ENCODE peak calls at places on chromosome 1, in five cellular contexts. Z, M, G, R and W are unnamed samples.

GRCh38 chr1:18157968-18158367 is 50.4 kb downstream of the IGSF21 start:
- DNase-seq in Z (no peak), R (no peak), M (no peak), G (no peak), W (no peak)

GRCh38 chr1:210898473-210898872 is 235.5 kb downstream of the KCNH1 start:
- DNase-seq in M (no peak), G (no peak), R (no peak), Z (no peak), W (no peak)

GRCh38 chr1:85315789-85316188 is 39.4 kb upstream of the BCL10 start:
- DNase-seq in G (peak), M (no peak), Z (no peak), R (no peak), W (no peak)

GRCh38 chr1:94926915-94927404 is at the start of gene CNN3:
- DNase-seq in G (peak), R (peak), Z (peak), M (peak), W (peak)

GRCh38 chr1:227314014-227314848 is 4.1 kb downstream of the CDC42BPA start:
- DNase-seq in Z (no peak), M (no peak), R (no peak), G (no peak), W (no peak)

GRCh38 chr1:71015745-71016144 is 31.9 kb downstream of the PTGER3 start:
- DNase-seq in R (no peak), Z (no peak), M (no peak), G (no peak), W (no peak)

GRCh38 chr1:11730429-11730861 is 5.5 kb upstream of the AGTRAP start:
- DNase-seq in Z (no peak), R (peak), G (no peak), M (peak), W (no peak)

GRCh38 chr1:228097333-228098081 is 5.6 kb downstream of the C1orf35 start:
- DNase-seq in G (no peak), M (no peak), Z (peak), R (no peak), W (peak)

GRCh38 chr1:174902531-174903099 is 97.1 kb upstream of the CACYBP start:
- DNase-seq in R (no peak), Z (no peak), G (no peak), M (peak), W (no peak)

GRCh38 chr1:2194898-2195673 is 514 bp upstream of the FAAP20 start:
- DNase-seq in R (peak), M (peak), Z (peak), G (peak), W (peak)
- TF ChIP-seq POLR2A in R (peak), M (peak), Z (no peak), G (no peak), W (no peak)

GRCh38 chr1:62424412-62424811 is 12.4 kb upstream of the USP1 start:
- DNase-seq in Z (no peak), R (no peak), M (no peak), G (no peak), W (no peak)
- H3K27ac ChIP-seq in Z (no peak), R (no peak), M (no peak), G (no peak), W (no peak)

GRCh38 chr1:3461934-3462275 is 7.4 kb downstream of the ARHGEF16 start:
- DNase-seq in R (no peak), M (no peak), Z (no peak), G (no peak), W (no peak)

GRCh38 chr1:3461238-3461933 is 6.9 kb downstream of the ARHGEF16 start:
- DNase-seq in M (no peak), R (no peak), G (peak), Z (no peak), W (no peak)

GRCh38 chr1:3459051-3459908 is 4.8 kb downstream of the ARHGEF16 start:
- DNase-seq in R (peak), Z (no peak), M (no peak), G (peak), W (no peak)

GRCh38 chr1:3460653-3461237 is 6.3 kb downstream of the ARHGEF16 start:
- DNase-seq in R (peak), M (peak), Z (no peak), G (peak), W (no peak)

DNA sequence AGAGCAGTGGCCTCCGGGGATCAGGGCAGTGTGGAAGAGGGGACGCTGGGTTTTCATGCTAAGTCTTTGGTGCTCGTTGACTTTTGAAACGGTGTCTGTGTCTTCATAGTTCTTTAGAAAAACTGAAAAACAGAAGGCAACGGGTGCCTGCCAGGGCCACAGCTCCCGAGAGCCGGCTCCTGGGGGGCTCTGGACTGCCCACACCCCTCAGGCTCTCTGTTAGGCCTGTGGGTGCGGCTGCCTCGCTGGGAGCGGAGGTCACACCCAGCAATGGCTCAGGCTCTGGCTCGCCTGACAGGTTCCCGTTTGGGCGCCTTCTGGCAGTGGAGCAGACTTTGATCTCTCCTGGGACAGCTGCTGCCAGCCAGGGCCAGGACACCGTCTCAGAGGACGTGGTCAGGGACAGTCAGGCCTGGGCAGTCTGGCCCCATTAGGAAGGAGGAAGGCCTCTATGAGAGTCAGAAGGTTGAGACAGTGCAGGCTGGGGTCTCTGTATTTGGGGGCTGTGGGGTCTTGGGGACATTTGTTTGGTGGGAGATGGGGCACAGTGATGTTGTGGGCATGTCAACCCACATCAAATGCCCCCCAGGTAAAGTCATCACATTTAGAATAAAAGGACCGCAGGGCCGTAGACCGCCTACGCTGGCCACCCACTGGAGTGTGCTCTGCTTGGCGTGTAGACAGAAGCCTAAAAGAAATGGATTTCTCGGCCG is 5.6 kb downstream of the ARHGEF16 start:
- DNase-seq in Z (peak), G (peak), R (peak), M (peak), W (no peak)
- TF ChIP-seq POLR2A in Z (no peak), G (no peak), R (peak), M (peak), W (no peak)

GRCh38 chr1:230196077-230196476 is 129.0 kb downstream of the GALNT2 start:
- DNase-seq in Z (peak), M (no peak), R (no peak), G (no peak), W (no peak)

GRCh38 chr1:230191839-230192238 is 124.8 kb downstream of the GALNT2 start:
- DNase-seq in Z (peak), M (no peak), G (no peak), R (no peak), W (no peak)

GRCh38 chr1:230195199-230195598 is 128.2 kb downstream of the GALNT2 start:
- DNase-seq in M (no peak), Z (peak), R (no peak), G (no peak), W (no peak)

GRCh38 chr1:230197644-230198567 is 130.9 kb downstream of the GALNT2 start:
- DNase-seq in G (no peak), R (peak), M (no peak), Z (peak), W (no peak)

GRCh38 chr1:230194525-230194924 is 127.5 kb downstream of the GALNT2 start:
- DNase-seq in Z (peak), R (no peak), M (no peak), G (no peak), W (no peak)
- H3K27ac ChIP-seq in Z (no peak), R (no peak), M (no peak), G (no peak), W (no peak)